ENCODE peak calls at places on chromosomes 3 and 15, in nine cellular contexts. L is PC-3, W is spleen, X is kidney epithelial cell, T is foreskin fibroblast, G is upper lobe of right lung, C is AG04450, V is heart left ventricle, D is cardiac muscle cell. R is an unnamed sample.

GRCh38 chr3:99845335-99845734 is 27.7 kb downstream of the CMSS1 start:
- DNase-seq in L (no peak), W (no peak), X (no peak), T (no peak), G (no peak), C (no peak), V (no peak), D (no peak), R (no peak)

GRCh38 chr15:38610748-38611147 is 46.1 kb upstream of the RASGRP1 start:
- DNase-seq in L (no peak), W (no peak), X (no peak), T (no peak), G (no peak), C (no peak), V (no peak), D (no peak), R (no peak)

GRCh38 chr15:99174567-99174966 is 69.7 kb downstream of the SYNM start:
- DNase-seq in L (no peak), W (no peak), X (no peak), T (no peak), G (no peak), C (no peak), V (peak), D (peak), R (no peak)

GRCh38 chr3:114624676-114625181 is 330.9 kb downstream of the TIGIT start:
- DNase-seq in L (peak), W (peak), X (peak), T (peak), G (peak), C (peak), V (peak), D (no peak), R (peak)

GRCh38 chr15:51368751-51369450 is 27.4 kb downstream of the GLDN start:
- DNase-seq in L (peak), W (no peak), X (no peak), T (peak), G (no peak), C (peak), V (no peak), D (no peak), R (no peak)

GRCh38 chr3:112376996-112377395 is 44.0 kb downstream of the CD200 start:
- DNase-seq in L (no peak), W (no peak), X (no peak), T (peak), G (no peak), C (no peak), V (no peak), D (no peak), R (no peak)

GRCh38 chr15:100209204-100209603 is 132.6 kb downstream of the ADAMTS17 start:
- DNase-seq in L (no peak), W (peak), X (no peak), T (no peak), G (no peak), C (no peak), V (no peak), D (no peak), R (no peak)

GRCh38 chr3:154758109-154758868 is 321.8 kb upstream of the MME start:
- DNase-seq in L (peak), W (no peak), X (peak), T (peak), G (no peak), C (no peak), V (no peak), D (peak), R (peak)

GRCh38 chr3:153901152-153901551 is 220.0 kb upstream of the ARHGEF26 start:
- DNase-seq in L (peak), W (no peak), X (no peak), T (peak), G (no peak), C (no peak), V (no peak), D (no peak), R (no peak)

GRCh38 chr3:180036678-180037455 is at the start of gene PEX5L:
- DNase-seq in L (peak), W (peak), X (peak), T (peak), G (peak), C (no peak), V (peak), D (peak), R (no peak)

GRCh38 chr3:84683493-84683892 is 275.3 kb upstream of the CADM2 start:
- DNase-seq in L (no peak), W (no peak), X (no peak), T (no peak), G (no peak), C (no peak), V (no peak), D (no peak), R (no peak)

GRCh38 chr3:192645437-192645836 is 81.9 kb downstream of the FGF12 start:
- DNase-seq in L (no peak), W (no peak), X (no peak), T (no peak), G (no peak), C (no peak), V (no peak), D (no peak), R (peak)

GRCh38 chr3:172096881-172097420 is 57.6 kb downstream of the FNDC3B start:
- DNase-seq in L (peak), W (no peak), X (no peak), T (peak), G (no peak), C (no peak), V (no peak), D (peak), R (peak)

GRCh38 chr3:100159564-100160153 is 45.4 kb upstream of the FILIP1L start:
- DNase-seq in L (peak), W (no peak), X (no peak), T (peak), G (no peak), C (peak), V (no peak), D (no peak), R (no peak)

GRCh38 chr3:172836390-172836997 is 86.0 kb downstream of the ECT2 start:
- DNase-seq in L (peak), W (no peak), X (no peak), T (peak), G (no peak), C (no peak), V (no peak), D (peak), R (peak)

GRCh38 chr3:71244153-71245051 is 339.1 kb downstream of the FOXP1 start:
- DNase-seq in L (no peak), W (no peak), X (no peak), T (no peak), G (no peak), C (no peak), V (peak), D (peak), R (no peak)

GRCh38 chr15:62904511-62904910 is 138.0 kb upstream of the TPM1 start:
- DNase-seq in L (no peak), W (no peak), X (no peak), T (no peak), G (no peak), C (no peak), V (no peak), D (no peak), R (no peak)

GRCh38 chr3:113507501-113508067 is 7.4 kb downstream of the SPICE1 start:
- DNase-seq in L (no peak), W (no peak), X (no peak), T (no peak), G (no peak), C (no peak), V (no peak), D (no peak), R (no peak)

GRCh38 chr3:35484939-35485605 is 154.3 kb upstream of the ARPP21 start:
- DNase-seq in L (no peak), W (no peak), X (no peak), T (no peak), G (no peak), C (no peak), V (no peak), D (peak), R (no peak)

GRCh38 chr3:66615643-66616301 is 115.0 kb upstream of the LRIG1 start:
- DNase-seq in L (no peak), W (no peak), X (no peak), T (no peak), G (no peak), C (peak), V (no peak), D (peak), R (peak)

GRCh38 chr3:120497318-120497717 is 46.5 kb upstream of the FSTL1 start:
- DNase-seq in L (peak), W (no peak), X (peak), T (peak), G (no peak), C (peak), V (no peak), D (no peak), R (peak)
- H3K4me3 ChIP-seq in L (peak), W (no peak), X (no peak), T (no peak), G (no peak), C (peak), V (no peak), D (no peak), R (no peak)

GRCh38 chr3:123343296-123344174 is 105.4 kb downstream of the ADCY5 start:
- DNase-seq in L (no peak), W (peak), X (no peak), T (no peak), G (peak), C (no peak), V (peak), D (peak), R (no peak)

GRCh38 chr3:123346726-123347125 is 102.2 kb downstream of the ADCY5 start:
- DNase-seq in L (no peak), W (peak), X (no peak), T (peak), G (peak), C (no peak), V (peak), D (peak), R (no peak)

GRCh38 chr3:123344175-123344908 is 104.5 kb downstream of the ADCY5 start:
- DNase-seq in L (no peak), W (peak), X (no peak), T (peak), G (peak), C (no peak), V (no peak), D (peak), R (no peak)

GRCh38 chr3:123346041-123346440 is 102.8 kb downstream of the ADCY5 start:
- DNase-seq in L (no peak), W (peak), X (no peak), T (no peak), G (peak), C (no peak), V (no peak), D (no peak), R (no peak)

GRCh38 chr3:123344941-123345594 is 103.8 kb downstream of the ADCY5 start:
- DNase-seq in L (no peak), W (peak), X (no peak), T (no peak), G (peak), C (no peak), V (no peak), D (no peak), R (no peak)
- TF ChIP-seq CTCF in L (peak), W (no peak), X (no peak), T (no peak), G (no peak), C (no peak), V (no peak), D (no peak), R (no peak)

DNA sequence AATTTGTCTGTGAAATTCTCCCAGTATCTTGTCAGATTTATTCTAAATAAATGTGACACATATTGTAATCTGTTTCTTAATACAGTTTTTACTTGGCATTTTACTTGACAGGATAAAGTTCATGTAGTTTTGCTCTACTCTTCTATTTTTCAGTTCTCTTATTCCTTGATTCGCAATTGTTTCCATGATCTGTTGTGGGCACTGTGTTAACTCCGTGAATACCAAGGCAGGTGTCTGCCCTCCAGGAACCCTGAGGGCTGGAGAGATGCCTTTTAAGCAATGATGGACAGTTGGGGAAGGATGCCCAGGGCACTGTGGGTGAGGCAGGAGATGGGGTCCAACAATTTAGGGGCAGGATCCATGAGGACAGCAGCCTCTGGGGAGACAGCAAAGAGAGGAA is 3.1 kb downstream of the CLDN11 start:
- DNase-seq in L (no peak), W (no peak), X (no peak), T (no peak), G (no peak), C (no peak), V (no peak), D (no peak), R (no peak)
- H3K4me3 ChIP-seq in L (peak), W (no peak), X (no peak), T (peak), G (peak), C (peak), V (no peak), D (no peak), R (no peak)

GRCh38 chr3:27696906-27697305 is 25.2 kb downstream of the EOMES start:
- DNase-seq in L (peak), W (no peak), X (no peak), T (peak), G (no peak), C (no peak), V (no peak), D (no peak), R (no peak)
- TF ChIP-seq CTCF in L (no peak), W (no peak), X (no peak), T (no peak), G (no peak), C (no peak), V (no peak), D (no peak), R (no peak)

DNA sequence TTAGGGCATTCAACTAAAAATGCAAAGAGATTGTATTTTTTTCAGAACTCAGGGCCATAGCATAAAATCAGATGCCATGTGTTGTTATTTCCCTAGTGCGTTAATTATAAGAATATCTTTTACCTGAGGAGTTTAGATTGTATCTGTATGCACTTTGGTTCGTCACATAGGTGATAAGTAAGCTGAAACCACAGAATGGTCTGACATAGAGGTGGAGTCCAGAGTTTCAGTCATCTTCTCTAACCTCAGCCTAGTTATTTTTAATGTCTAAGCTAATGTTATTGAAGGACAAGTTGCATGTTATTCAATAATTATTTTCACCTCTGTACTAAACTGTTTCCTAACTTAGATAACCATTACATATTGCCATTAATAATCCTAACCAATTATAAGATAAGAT is 27.1 kb upstream of the CNTN4 start:
- DNase-seq in L (no peak), W (no peak), X (no peak), T (no peak), G (no peak), C (no peak), V (no peak), D (no peak), R (no peak)
- H3K4me3 ChIP-seq in L (no peak), W (no peak), X (no peak), T (no peak), G (no peak), C (no peak), V (no peak), D (no peak), R (no peak)

R was measured in LNCaP clone FGC.